ENCODE peak calls at places on chromosome 11, in seven cellular contexts. One of them, this sample, is unnamed.

GRCh38 chr11:70191495-70192140 is 11.5 kb upstream of the FADD start:
- DNase-seq in endothelial cell of umbilical vein: peak
- DNase-seq in SK-N-SH: peak
- DNase-seq in K562: peak
- DNase-seq in HCT116: peak
- DNase-seq in GM12878: no peak
- DNase-seq in HepG2: peak
- DNase-seq in this sample: peak

GRCh38 chr11:8259316-8259995 is 4.2 kb downstream of the LMO1 start:
- DNase-seq in HepG2: no peak
- DNase-seq in GM12878: no peak
- DNase-seq in K562: no peak
- DNase-seq in HCT116: no peak
- DNase-seq in SK-N-SH: no peak
- DNase-seq in endothelial cell of umbilical vein: no peak
- DNase-seq in this sample: no peak

GRCh38 chr11:132307309-132308020 is 937.0 kb downstream of the NTM start:
- DNase-seq in K562: no peak
- DNase-seq in SK-N-SH: no peak
- DNase-seq in GM12878: no peak
- DNase-seq in HCT116: no peak
- DNase-seq in endothelial cell of umbilical vein: no peak
- DNase-seq in HepG2: no peak
- DNase-seq in this sample: no peak

GRCh38 chr11:125348141-125348651 is 147.9 kb downstream of the FEZ1 start:
- DNase-seq in GM12878: no peak
- DNase-seq in HCT116: no peak
- DNase-seq in SK-N-SH: no peak
- DNase-seq in endothelial cell of umbilical vein: no peak
- DNase-seq in K562: no peak
- DNase-seq in HepG2: no peak
- DNase-seq in this sample: peak

GRCh38 chr11:75795276-75796090 is 19.5 kb upstream of the UVRAG start:
- DNase-seq in endothelial cell of umbilical vein: no peak
- DNase-seq in GM12878: no peak
- DNase-seq in HCT116: no peak
- DNase-seq in SK-N-SH: no peak
- DNase-seq in K562: no peak
- DNase-seq in HepG2: peak
- DNase-seq in this sample: no peak

GRCh38 chr11:16280256-16280682 is 76.1 kb downstream of the SOX6 start:
- DNase-seq in HCT116: no peak
- DNase-seq in HepG2: no peak
- DNase-seq in GM12878: no peak
- DNase-seq in SK-N-SH: no peak
- DNase-seq in endothelial cell of umbilical vein: peak
- DNase-seq in K562: peak
- DNase-seq in this sample: no peak

GRCh38 chr11:130846606-130847005 is 69.7 kb downstream of the SNX19 start:
- DNase-seq in HCT116: no peak
- DNase-seq in endothelial cell of umbilical vein: no peak
- DNase-seq in K562: no peak
- DNase-seq in GM12878: no peak
- DNase-seq in SK-N-SH: no peak
- DNase-seq in HepG2: peak
- DNase-seq in this sample: no peak

GRCh38 chr11:133787379-133788103 is 57.8 kb downstream of the SPATA19 start:
- DNase-seq in SK-N-SH: no peak
- DNase-seq in GM12878: no peak
- DNase-seq in HepG2: no peak
- DNase-seq in HCT116: no peak
- DNase-seq in K562: no peak
- DNase-seq in endothelial cell of umbilical vein: no peak
- DNase-seq in this sample: peak

GRCh38 chr11:94926698-94927237 is 46.6 kb downstream of the CWC15 start:
- DNase-seq in endothelial cell of umbilical vein: peak
- DNase-seq in HepG2: no peak
- DNase-seq in GM12878: no peak
- DNase-seq in K562: no peak
- DNase-seq in SK-N-SH: peak
- DNase-seq in HCT116: no peak
- DNase-seq in this sample: peak

GRCh38 chr11:1078191-1078601 is 3.5 kb downstream of the MUC2 start:
- DNase-seq in endothelial cell of umbilical vein: no peak
- DNase-seq in HepG2: no peak
- DNase-seq in GM12878: no peak
- DNase-seq in K562: no peak
- DNase-seq in HCT116: no peak
- DNase-seq in SK-N-SH: no peak
- DNase-seq in this sample: no peak

GRCh38 chr11:112785104-112785503 is 176.1 kb upstream of the NCAM1 start:
- DNase-seq in SK-N-SH: no peak
- DNase-seq in K562: no peak
- DNase-seq in HCT116: no peak
- DNase-seq in HepG2: no peak
- DNase-seq in endothelial cell of umbilical vein: no peak
- DNase-seq in GM12878: no peak
- DNase-seq in this sample: no peak

GRCh38 chr11:6655790-6656580 is at the start of gene DCHS1:
- DNase-seq in K562: no peak
- DNase-seq in SK-N-SH: peak
- DNase-seq in HCT116: no peak
- DNase-seq in HepG2: no peak
- DNase-seq in GM12878: no peak
- DNase-seq in endothelial cell of umbilical vein: no peak
- DNase-seq in this sample: peak

GRCh38 chr11:84384637-84385227 is 1098.6 kb upstream of the CCDC90B start:
- DNase-seq in K562: peak
- DNase-seq in SK-N-SH: peak
- DNase-seq in HCT116: no peak
- DNase-seq in GM12878: no peak
- DNase-seq in endothelial cell of umbilical vein: peak
- DNase-seq in HepG2: peak
- DNase-seq in this sample: peak

GRCh38 chr11:130782361-130783221 is 133.7 kb downstream of the SNX19 start:
- DNase-seq in HCT116: no peak
- DNase-seq in SK-N-SH: no peak
- DNase-seq in endothelial cell of umbilical vein: peak
- DNase-seq in K562: no peak
- DNase-seq in HepG2: no peak
- DNase-seq in GM12878: no peak
- DNase-seq in this sample: peak

GRCh38 chr11:75768112-75768908 is at the start of gene DGAT2:
- DNase-seq in HepG2: peak
- DNase-seq in GM12878: peak
- DNase-seq in HCT116: peak
- DNase-seq in K562: peak
- DNase-seq in endothelial cell of umbilical vein: peak
- DNase-seq in SK-N-SH: peak
- DNase-seq in this sample: peak

GRCh38 chr11:8290122-8290810 is 26.6 kb upstream of the LMO1 start:
- DNase-seq in SK-N-SH: peak
- DNase-seq in HCT116: no peak
- DNase-seq in endothelial cell of umbilical vein: no peak
- DNase-seq in HepG2: no peak
- DNase-seq in GM12878: no peak
- DNase-seq in K562: no peak
- DNase-seq in this sample: no peak

GRCh38 chr11:117733311-117733710 is 63.7 kb downstream of the DSCAML1 start:
- DNase-seq in endothelial cell of umbilical vein: no peak
- DNase-seq in SK-N-SH: no peak
- DNase-seq in GM12878: no peak
- DNase-seq in K562: no peak
- DNase-seq in HepG2: no peak
- DNase-seq in HCT116: no peak
- DNase-seq in this sample: no peak

GRCh38 chr11:66878554-66878953 is 21.7 kb downstream of the LRFN4 start:
- DNase-seq in K562: no peak
- DNase-seq in GM12878: no peak
- DNase-seq in HepG2: no peak
- DNase-seq in endothelial cell of umbilical vein: no peak
- DNase-seq in SK-N-SH: peak
- DNase-seq in HCT116: no peak
- DNase-seq in this sample: no peak

GRCh38 chr11:38226684-38227083 is 1628.6 kb upstream of the RAG2 start:
- DNase-seq in K562: no peak
- DNase-seq in HepG2: no peak
- DNase-seq in HCT116: no peak
- DNase-seq in GM12878: no peak
- DNase-seq in SK-N-SH: no peak
- DNase-seq in endothelial cell of umbilical vein: no peak
- DNase-seq in this sample: peak

GRCh38 chr11:16899708-16900107 is 114.5 kb downstream of the PLEKHA7 start:
- DNase-seq in HCT116: no peak
- DNase-seq in SK-N-SH: no peak
- DNase-seq in HepG2: no peak
- DNase-seq in GM12878: no peak
- DNase-seq in endothelial cell of umbilical vein: no peak
- DNase-seq in K562: no peak
- DNase-seq in this sample: no peak

GRCh38 chr11:117600976-117601708 is 195.9 kb downstream of the DSCAML1 start:
- DNase-seq in GM12878: no peak
- DNase-seq in K562: no peak
- DNase-seq in HepG2: no peak
- DNase-seq in endothelial cell of umbilical vein: no peak
- DNase-seq in SK-N-SH: no peak
- DNase-seq in HCT116: no peak
- DNase-seq in this sample: no peak

GRCh38 chr11:64090811-64091516 is 55.2 kb downstream of the FLRT1 start:
- DNase-seq in GM12878: no peak
- DNase-seq in HepG2: no peak
- DNase-seq in HCT116: no peak
- DNase-seq in endothelial cell of umbilical vein: no peak
- DNase-seq in K562: no peak
- DNase-seq in SK-N-SH: no peak
- DNase-seq in this sample: peak
- TF ChIP-seq POLR2AphosphoS5 in GM12878: no peak
- TF ChIP-seq POLR2AphosphoS5 in HepG2: no peak
- TF ChIP-seq POLR2AphosphoS5 in HCT116: no peak
- TF ChIP-seq POLR2AphosphoS5 in endothelial cell of umbilical vein: no peak
- TF ChIP-seq POLR2AphosphoS5 in K562: no peak
- TF ChIP-seq POLR2AphosphoS5 in SK-N-SH: no peak
- TF ChIP-seq POLR2AphosphoS5 in this sample: no peak

DNA sequence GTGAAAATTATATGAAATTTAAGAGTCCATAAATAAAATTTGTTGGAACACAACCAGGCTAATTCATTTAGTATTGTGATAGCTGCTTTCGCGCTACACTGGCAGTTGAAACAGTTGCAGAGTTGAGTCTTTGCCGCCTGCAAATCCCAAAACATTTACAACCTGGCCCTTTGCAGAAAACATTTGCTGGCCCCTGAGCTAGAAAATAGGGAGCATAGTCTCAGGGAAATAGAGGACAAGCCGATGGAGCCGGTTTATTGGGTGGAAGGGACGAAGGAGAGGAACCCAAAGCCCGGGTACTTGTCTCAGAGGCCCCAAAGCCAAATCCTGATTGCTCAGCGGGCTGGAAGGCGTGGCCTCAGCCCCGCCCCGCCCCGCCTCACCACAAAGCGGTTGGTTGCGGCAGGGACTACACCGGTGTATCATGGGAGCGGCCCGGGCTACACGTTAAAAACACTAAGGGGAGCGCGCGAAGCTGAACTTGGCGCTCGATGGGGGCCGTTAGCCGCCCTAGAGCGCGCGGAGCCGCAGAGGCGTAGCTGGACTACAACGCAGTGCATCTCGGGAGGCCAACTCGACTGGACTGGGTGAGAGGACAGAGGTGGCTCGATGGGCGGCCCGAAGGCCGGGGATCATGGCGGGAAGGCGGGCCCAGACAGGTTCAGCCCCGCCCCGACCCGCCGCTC is 347 bp upstream of the SAC3D1 start:
- DNase-seq in HepG2: peak
- DNase-seq in K562: peak
- DNase-seq in SK-N-SH: peak
- DNase-seq in GM12878: peak
- DNase-seq in endothelial cell of umbilical vein: peak
- DNase-seq in HCT116: peak
- DNase-seq in this sample: peak
- H2AFZ ChIP-seq in HepG2: peak
- H2AFZ ChIP-seq in K562: peak
- H2AFZ ChIP-seq in SK-N-SH: peak
- H2AFZ ChIP-seq in GM12878: peak
- H2AFZ ChIP-seq in endothelial cell of umbilical vein: peak
- H2AFZ ChIP-seq in HCT116: no peak
- H2AFZ ChIP-seq in this sample: peak

GRCh38 chr11:35337136-35337918 is 82.0 kb downstream of the SLC1A2 start:
- DNase-seq in endothelial cell of umbilical vein: peak
- DNase-seq in K562: peak
- DNase-seq in HCT116: peak
- DNase-seq in SK-N-SH: no peak
- DNase-seq in HepG2: peak
- DNase-seq in GM12878: no peak
- DNase-seq in this sample: peak
- TF ChIP-seq POLR2AphosphoS5 in endothelial cell of umbilical vein: peak
- TF ChIP-seq POLR2AphosphoS5 in K562: no peak
- TF ChIP-seq POLR2AphosphoS5 in HCT116: peak
- TF ChIP-seq POLR2AphosphoS5 in SK-N-SH: peak
- TF ChIP-seq POLR2AphosphoS5 in HepG2: no peak
- TF ChIP-seq POLR2AphosphoS5 in GM12878: no peak
- TF ChIP-seq POLR2AphosphoS5 in this sample: no peak

GRCh38 chr11:3802016-3802790 is 4.8 kb upstream of the NUP98 start:
- DNase-seq in SK-N-SH: no peak
- DNase-seq in HCT116: no peak
- DNase-seq in GM12878: no peak
- DNase-seq in HepG2: no peak
- DNase-seq in K562: no peak
- DNase-seq in endothelial cell of umbilical vein: no peak
- DNase-seq in this sample: no peak

GRCh38 chr11:3799883-3800282 is 2.5 kb upstream of the NUP98 start:
- DNase-seq in HCT116: no peak
- DNase-seq in endothelial cell of umbilical vein: no peak
- DNase-seq in GM12878: no peak
- DNase-seq in SK-N-SH: no peak
- DNase-seq in K562: no peak
- DNase-seq in HepG2: no peak
- DNase-seq in this sample: no peak

GRCh38 chr11:3807856-3808845 is at the start of gene PGAP2:
- DNase-seq in K562: peak
- DNase-seq in SK-N-SH: peak
- DNase-seq in HepG2: peak
- DNase-seq in HCT116: peak
- DNase-seq in endothelial cell of umbilical vein: peak
- DNase-seq in GM12878: no peak
- DNase-seq in this sample: peak

GRCh38 chr11:3799143-3799542 is 1.8 kb upstream of the NUP98 start:
- DNase-seq in HCT116: no peak
- DNase-seq in SK-N-SH: no peak
- DNase-seq in K562: no peak
- DNase-seq in HepG2: no peak
- DNase-seq in endothelial cell of umbilical vein: no peak
- DNase-seq in GM12878: no peak
- DNase-seq in this sample: no peak

GRCh38 chr11:3803726-3804510 is 4.4 kb upstream of the PGAP2 start:
- DNase-seq in endothelial cell of umbilical vein: no peak
- DNase-seq in K562: no peak
- DNase-seq in GM12878: no peak
- DNase-seq in HepG2: no peak
- DNase-seq in HCT116: no peak
- DNase-seq in SK-N-SH: no peak
- DNase-seq in this sample: no peak
- H2AFZ ChIP-seq in endothelial cell of umbilical vein: no peak
- H2AFZ ChIP-seq in K562: no peak
- H2AFZ ChIP-seq in GM12878: no peak
- H2AFZ ChIP-seq in HepG2: no peak
- H2AFZ ChIP-seq in HCT116: no peak
- H2AFZ ChIP-seq in SK-N-SH: no peak
- H2AFZ ChIP-seq in this sample: no peak